ENCODE peak calls at places on chromosomes 13 and 19, in eight cellular contexts. One of them, this sample, is unnamed.

GRCh38 chr13:23320926-23321533 is 112.5 kb downstream of the SACS start:
- DNase-seq in HAP-1: no peak
- DNase-seq in nucleus accumbens: no peak
- DNase-seq in NCI-H1436: no peak
- DNase-seq in T1000: no peak
- DNase-seq in retinal pigment epithelial cell: no peak
- DNase-seq in T-cell: no peak
- DNase-seq in HEK293T: no peak
- DNase-seq in this sample: no peak

GRCh38 chr13:113216165-113217056 is 7.0 kb downstream of the CUL4A start:
- DNase-seq in HAP-1: peak
- DNase-seq in nucleus accumbens: no peak
- DNase-seq in NCI-H1436: peak
- DNase-seq in T1000: peak
- DNase-seq in retinal pigment epithelial cell: peak
- DNase-seq in T-cell: no peak
- DNase-seq in HEK293T: peak
- DNase-seq in this sample: peak

GRCh38 chr13:84821261-84821660 is 939.0 kb upstream of the SLITRK1 start:
- DNase-seq in HAP-1: no peak
- DNase-seq in nucleus accumbens: no peak
- DNase-seq in NCI-H1436: no peak
- DNase-seq in T1000: no peak
- DNase-seq in retinal pigment epithelial cell: no peak
- DNase-seq in T-cell: no peak
- DNase-seq in HEK293T: peak
- DNase-seq in this sample: no peak

GRCh38 chr13:23378009-23378632 is 55.4 kb downstream of the SACS start:
- DNase-seq in HAP-1: peak
- DNase-seq in nucleus accumbens: no peak
- DNase-seq in NCI-H1436: no peak
- DNase-seq in T1000: peak
- DNase-seq in retinal pigment epithelial cell: peak
- DNase-seq in T-cell: no peak
- DNase-seq in HEK293T: no peak
- DNase-seq in this sample: no peak

GRCh38 chr19:55473613-55474012 is 2.8 kb upstream of the ZNF628 start:
- DNase-seq in HAP-1: no peak
- DNase-seq in nucleus accumbens: no peak
- DNase-seq in NCI-H1436: no peak
- DNase-seq in T1000: no peak
- DNase-seq in retinal pigment epithelial cell: no peak
- DNase-seq in T-cell: no peak
- DNase-seq in HEK293T: no peak
- DNase-seq in this sample: no peak

GRCh38 chr19:45621976-45622503 is 17.2 kb downstream of the EML2 start:
- DNase-seq in HAP-1: no peak
- DNase-seq in nucleus accumbens: no peak
- DNase-seq in NCI-H1436: no peak
- DNase-seq in T1000: no peak
- DNase-seq in retinal pigment epithelial cell: no peak
- DNase-seq in T-cell: no peak
- DNase-seq in HEK293T: no peak
- DNase-seq in this sample: no peak

GRCh38 chr19:11408591-11408990 is 10.5 kb downstream of the RGL3 start:
- DNase-seq in HAP-1: no peak
- DNase-seq in nucleus accumbens: no peak
- DNase-seq in NCI-H1436: no peak
- DNase-seq in T1000: no peak
- DNase-seq in retinal pigment epithelial cell: no peak
- DNase-seq in T-cell: no peak
- DNase-seq in HEK293T: no peak
- DNase-seq in this sample: no peak

GRCh38 chr19:44635581-44636438 is 7.9 kb upstream of the PVR start:
- DNase-seq in HAP-1: no peak
- DNase-seq in nucleus accumbens: no peak
- DNase-seq in NCI-H1436: no peak
- DNase-seq in T1000: no peak
- DNase-seq in retinal pigment epithelial cell: no peak
- DNase-seq in T-cell: no peak
- DNase-seq in HEK293T: no peak
- DNase-seq in this sample: no peak

GRCh38 chr13:43561081-43561480 is 225.7 kb downstream of the ENOX1 start:
- DNase-seq in HAP-1: no peak
- DNase-seq in nucleus accumbens: no peak
- DNase-seq in NCI-H1436: no peak
- DNase-seq in T1000: no peak
- DNase-seq in retinal pigment epithelial cell: no peak
- DNase-seq in T-cell: no peak
- DNase-seq in HEK293T: no peak
- DNase-seq in this sample: no peak

GRCh38 chr19:18730885-18731513 is 47.5 kb downstream of the CRTC1 start:
- DNase-seq in HAP-1: no peak
- DNase-seq in nucleus accumbens: no peak
- DNase-seq in NCI-H1436: no peak
- DNase-seq in T1000: no peak
- DNase-seq in retinal pigment epithelial cell: no peak
- DNase-seq in T-cell: no peak
- DNase-seq in HEK293T: no peak
- DNase-seq in this sample: no peak

GRCh38 chr13:103063376-103063775 is 2.8 kb downstream of the SLC10A2 start:
- DNase-seq in HAP-1: no peak
- DNase-seq in nucleus accumbens: no peak
- DNase-seq in NCI-H1436: no peak
- DNase-seq in T1000: no peak
- DNase-seq in retinal pigment epithelial cell: no peak
- DNase-seq in T-cell: no peak
- DNase-seq in HEK293T: no peak
- DNase-seq in this sample: no peak

GRCh38 chr19:9883231-9883758 is 48.2 kb downstream of the PIN1 start:
- DNase-seq in HAP-1: no peak
- DNase-seq in nucleus accumbens: no peak
- DNase-seq in NCI-H1436: no peak
- DNase-seq in T1000: no peak
- DNase-seq in retinal pigment epithelial cell: no peak
- DNase-seq in T-cell: no peak
- DNase-seq in HEK293T: no peak
- DNase-seq in this sample: peak

GRCh38 chr19:17112700-17113099 is 37.1 kb downstream of the MYO9B start:
- DNase-seq in HAP-1: no peak
- DNase-seq in nucleus accumbens: no peak
- DNase-seq in NCI-H1436: no peak
- DNase-seq in T1000: no peak
- DNase-seq in retinal pigment epithelial cell: no peak
- DNase-seq in T-cell: no peak
- DNase-seq in HEK293T: no peak
- DNase-seq in this sample: no peak

GRCh38 chr13:75938811-75939525 is 302.8 kb downstream of the LMO7 start:
- DNase-seq in HAP-1: no peak
- DNase-seq in nucleus accumbens: no peak
- DNase-seq in NCI-H1436: no peak
- DNase-seq in T1000: no peak
- DNase-seq in retinal pigment epithelial cell: peak
- DNase-seq in T-cell: no peak
- DNase-seq in HEK293T: no peak
- DNase-seq in this sample: no peak

GRCh38 chr13:44313674-44314073 is 60.0 kb upstream of the SERP2 start:
- DNase-seq in HAP-1: no peak
- DNase-seq in nucleus accumbens: no peak
- DNase-seq in NCI-H1436: no peak
- DNase-seq in T1000: no peak
- DNase-seq in retinal pigment epithelial cell: no peak
- DNase-seq in T-cell: no peak
- DNase-seq in HEK293T: no peak
- DNase-seq in this sample: no peak

GRCh38 chr19:51794865-51795490 is at the start of gene FPR3:
- DNase-seq in HAP-1: no peak
- DNase-seq in nucleus accumbens: no peak
- DNase-seq in NCI-H1436: no peak
- DNase-seq in T1000: no peak
- DNase-seq in retinal pigment epithelial cell: no peak
- DNase-seq in T-cell: no peak
- DNase-seq in HEK293T: no peak
- DNase-seq in this sample: no peak

GRCh38 chr19:47494729-47495128 is 10.7 kb upstream of the KPTN start:
- DNase-seq in HAP-1: no peak
- DNase-seq in nucleus accumbens: no peak
- DNase-seq in NCI-H1436: no peak
- DNase-seq in T1000: no peak
- DNase-seq in retinal pigment epithelial cell: no peak
- DNase-seq in T-cell: no peak
- DNase-seq in HEK293T: no peak
- DNase-seq in this sample: no peak

GRCh38 chr13:56561327-56561726 is 579.4 kb upstream of the PRR20A start:
- DNase-seq in HAP-1: no peak
- DNase-seq in nucleus accumbens: no peak
- DNase-seq in NCI-H1436: no peak
- DNase-seq in T1000: no peak
- DNase-seq in retinal pigment epithelial cell: no peak
- DNase-seq in T-cell: no peak
- DNase-seq in HEK293T: peak
- DNase-seq in this sample: no peak

GRCh38 chr19:30227661-30228112 is 144.5 kb upstream of the ZNF536 start:
- DNase-seq in HAP-1: peak
- DNase-seq in nucleus accumbens: peak
- DNase-seq in NCI-H1436: peak
- DNase-seq in T1000: no peak
- DNase-seq in retinal pigment epithelial cell: no peak
- DNase-seq in T-cell: no peak
- DNase-seq in HEK293T: peak
- DNase-seq in this sample: peak

GRCh38 chr19:37079238-37079637 is 1.0 kb downstream of the ZNF420 start:
- DNase-seq in HAP-1: no peak
- DNase-seq in nucleus accumbens: no peak
- DNase-seq in NCI-H1436: no peak
- DNase-seq in T1000: no peak
- DNase-seq in retinal pigment epithelial cell: no peak
- DNase-seq in T-cell: no peak
- DNase-seq in HEK293T: no peak
- DNase-seq in this sample: no peak

GRCh38 chr19:42287826-42288107 is 14.2 kb upstream of the PRR19 start:
- DNase-seq in HAP-1: no peak
- DNase-seq in nucleus accumbens: no peak
- DNase-seq in NCI-H1436: no peak
- DNase-seq in T1000: no peak
- DNase-seq in retinal pigment epithelial cell: no peak
- DNase-seq in T-cell: no peak
- DNase-seq in HEK293T: no peak
- DNase-seq in this sample: no peak

GRCh38 chr13:28585557-28585956 is 73.4 kb upstream of the POMP start:
- DNase-seq in HAP-1: no peak
- DNase-seq in nucleus accumbens: no peak
- DNase-seq in NCI-H1436: no peak
- DNase-seq in T1000: no peak
- DNase-seq in retinal pigment epithelial cell: no peak
- DNase-seq in T-cell: no peak
- DNase-seq in HEK293T: no peak
- DNase-seq in this sample: no peak

This sample was measured in neuronal stem cell.